ENCODE peak calls at places on chromosomes 2 and 18, in five cellular contexts. D is lower lobe of right lung; H is activated T-cell treated with anti-CD3 and anti-CD28 coated beads for 48 hours; Y is pons; Z is CD4-positive, CD25-positive, alpha-beta regulatory T cell. I is an unnamed sample.

GRCh38 chr2:12109363-12110017 is 363.1 kb downstream of the LPIN1 start:
- DNase-seq in D (no peak), H (no peak), Y (no peak), Z (no peak), I (no peak)

GRCh38 chr18:61980355-61980754 is 87.5 kb upstream of the RNF152 start:
- DNase-seq in D (no peak), H (no peak), Y (no peak), Z (no peak), I (no peak)

GRCh38 chr18:35345950-35346349 is 1.7 kb upstream of the ZNF24 start:
- DNase-seq in D (no peak), H (no peak), Y (peak), Z (no peak), I (no peak)

GRCh38 chr2:43223412-43224040 is 2.9 kb downstream of the ZFP36L2 start:
- DNase-seq in D (peak), H (no peak), Y (peak), Z (peak), I (no peak)

GRCh38 chr2:145006957-145007672 is 487.2 kb upstream of the ZEB2 start:
- DNase-seq in D (no peak), H (no peak), Y (no peak), Z (no peak), I (no peak)

GRCh38 chr2:156331572-156332451 is 709 bp downstream of the NR4A2 start:
- DNase-seq in D (peak), H (no peak), Y (peak), Z (peak), I (peak)

GRCh38 chr2:236773206-236773605 is 203.6 kb downstream of the ACKR3 start:
- DNase-seq in D (no peak), H (no peak), Y (no peak), Z (no peak), I (no peak)

GRCh38 chr2:172806426-172807008 is 70.9 kb downstream of the RAPGEF4 start:
- DNase-seq in D (no peak), H (no peak), Y (peak), Z (peak), I (no peak)

GRCh38 chr2:236867441-236868260 is 218.0 kb upstream of the COPS8 start:
- DNase-seq in D (no peak), H (no peak), Y (no peak), Z (no peak), I (peak)

GRCh38 chr2:232291343-232291742 is 87.2 kb upstream of the ALPP start:
- DNase-seq in D (no peak), H (no peak), Y (no peak), Z (no peak), I (no peak)

GRCh38 chr2:11356760-11357159 is 12.3 kb upstream of the ROCK2 start:
- DNase-seq in D (no peak), H (no peak), Y (no peak), Z (no peak), I (peak)

GRCh38 chr2:98936133-98936916 is at the start of gene CRACDL:
- DNase-seq in D (no peak), H (peak), Y (no peak), Z (peak), I (no peak)

GRCh38 chr2:223230352-223230751 is 178.4 kb downstream of the KCNE4 start:
- DNase-seq in D (no peak), H (no peak), Y (no peak), Z (no peak), I (no peak)

GRCh38 chr2:28366496-28367282 is 26.0 kb upstream of the FOSL2 start:
- DNase-seq in D (no peak), H (peak), Y (no peak), Z (peak), I (no peak)

GRCh38 chr2:231687133-231687852 is 21.0 kb upstream of the PTMA start:
- DNase-seq in D (peak), H (peak), Y (peak), Z (peak), I (peak)

GRCh38 chr18:55219823-55220222 is 260.6 kb upstream of the CCDC68 start:
- DNase-seq in D (no peak), H (no peak), Y (no peak), Z (no peak), I (no peak)

GRCh38 chr2:16656784-16657391 is 8.7 kb downstream of the CYRIA start:
- DNase-seq in D (peak), H (no peak), Y (peak), Z (no peak), I (no peak)

GRCh38 chr18:29737620-29738019 is 1304.9 kb downstream of the DSC3 start:
- DNase-seq in D (no peak), H (no peak), Y (no peak), Z (no peak), I (no peak)

GRCh38 chr2:149387411-149387810 is 57.0 kb downstream of the LYPD6 start:
- DNase-seq in D (no peak), H (no peak), Y (no peak), Z (no peak), I (no peak)

I was measured in left lobe of liver.